ENCODE peak calls at places on chromosomes 2 and 18, in four cellular contexts. R is aorta, Q is neural progenitor cell, O is ovary. H is an unnamed sample. For H3K4me1 and H3K9me3, the result is how much of the 10 kb centered on the place peaks cover.

GRCh38 chr2:74099835-74100234 is 47.9 kb downstream of the BOLA3 start:
- DNase-seq in R (no peak), Q (no peak), O (no peak), H (no peak)

GRCh38 chr2:157476915-157477709 is 33.2 kb upstream of the CYTIP start:
- DNase-seq in R (no peak), Q (no peak), O (no peak), H (no peak)

GRCh38 chr2:216195565-216195978 is 86.4 kb downstream of the XRCC5 start:
- DNase-seq in R (no peak), Q (no peak), O (no peak), H (no peak)

GRCh38 chr2:1681017-1681318 is 63.3 kb downstream of the PXDN start:
- DNase-seq in R (no peak), Q (no peak), O (no peak), H (no peak)

GRCh38 chr2:96499061-96499960 is 5.8 kb downstream of the NEURL3 start:
- DNase-seq in R (no peak), Q (no peak), O (no peak), H (no peak)

GRCh38 chr18:43192408-43192807 is 76.9 kb upstream of the RIT2 start:
- DNase-seq in R (no peak), Q (no peak), O (no peak), H (no peak)

GRCh38 chr18:9612215-9612830 is 2.0 kb downstream of the PPP4R1 start:
- DNase-seq in R (no peak), Q (peak), O (no peak), H (peak)

GRCh38 chr2:115162454-115163293 is 720.2 kb downstream of the DPP10 start:
- DNase-seq in R (no peak), Q (peak), O (no peak), H (peak)

GRCh38 chr2:15705839-15706386 is 114.2 kb downstream of the DDX1 start:
- DNase-seq in R (no peak), Q (no peak), O (no peak), H (no peak)

GRCh38 chr2:174341995-174342571 is 7.3 kb downstream of the SP9 start:
- DNase-seq in R (peak), Q (peak), O (no peak), H (no peak)
- H3K4me1 ChIP-seq in R (under half), Q (under half), O (under half), H (under half)

GRCh38 chr18:35417223-35417622 is 40.1 kb upstream of the ZNF396 start:
- DNase-seq in R (no peak), Q (no peak), O (no peak), H (no peak)

GRCh38 chr18:35418610-35419009 is 41.5 kb upstream of the ZNF396 start:
- DNase-seq in R (no peak), Q (no peak), O (no peak), H (no peak)

GRCh38 chr18:35410561-35410960 is 33.4 kb upstream of the ZNF396 start:
- DNase-seq in R (no peak), Q (no peak), O (no peak), H (no peak)

GRCh38 chr18:35413163-35413511 is 36.0 kb upstream of the ZNF396 start:
- DNase-seq in R (no peak), Q (no peak), O (no peak), H (no peak)

DNA sequence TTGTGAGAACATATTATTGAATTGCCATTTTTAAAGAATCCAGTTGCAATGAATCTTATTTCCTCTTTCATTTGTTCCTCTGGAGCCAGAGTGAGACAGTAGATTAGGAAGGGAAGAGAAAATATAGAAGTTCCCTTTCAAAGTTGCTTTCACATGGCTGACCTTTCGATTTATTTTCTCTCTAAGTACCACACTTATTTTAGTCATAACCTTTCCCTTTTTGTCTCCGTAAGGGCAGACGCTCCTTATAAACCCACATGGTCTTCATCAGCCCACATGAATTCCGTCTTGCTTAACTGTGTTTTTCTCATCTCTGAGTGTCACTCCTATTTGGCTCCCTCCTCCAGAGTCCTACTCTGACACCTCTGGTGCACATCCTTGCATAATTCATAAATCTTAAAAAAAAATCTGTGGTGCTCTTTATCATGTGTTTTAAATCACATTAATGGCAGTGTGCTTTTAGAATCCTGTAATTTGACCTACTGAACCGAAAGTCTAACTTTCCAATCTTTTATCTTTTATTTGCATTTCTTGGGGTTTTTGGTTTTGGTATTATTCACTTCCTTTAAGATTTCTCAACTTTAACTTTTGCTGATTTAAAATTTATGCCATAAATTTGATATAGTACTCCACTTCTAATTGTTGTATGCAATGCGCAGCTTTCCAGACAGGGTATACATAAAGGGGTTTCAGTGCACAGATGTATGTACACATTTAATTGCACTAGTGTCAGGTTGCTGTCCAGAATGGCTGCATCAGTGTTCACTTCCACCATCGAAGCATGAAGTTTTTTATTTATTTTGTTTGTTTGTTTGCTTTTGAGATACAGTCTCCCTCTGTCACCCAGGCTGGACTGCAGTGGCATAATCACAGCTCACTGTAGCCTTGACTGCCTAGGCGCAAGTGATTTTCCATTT is 38.6 kb upstream of the ZNF396 start:
- DNase-seq in R (no peak), Q (no peak), O (no peak), H (no peak)
- H3K4me3 ChIP-seq in R (no peak), Q (no peak), O (no peak), H (no peak)

DNA sequence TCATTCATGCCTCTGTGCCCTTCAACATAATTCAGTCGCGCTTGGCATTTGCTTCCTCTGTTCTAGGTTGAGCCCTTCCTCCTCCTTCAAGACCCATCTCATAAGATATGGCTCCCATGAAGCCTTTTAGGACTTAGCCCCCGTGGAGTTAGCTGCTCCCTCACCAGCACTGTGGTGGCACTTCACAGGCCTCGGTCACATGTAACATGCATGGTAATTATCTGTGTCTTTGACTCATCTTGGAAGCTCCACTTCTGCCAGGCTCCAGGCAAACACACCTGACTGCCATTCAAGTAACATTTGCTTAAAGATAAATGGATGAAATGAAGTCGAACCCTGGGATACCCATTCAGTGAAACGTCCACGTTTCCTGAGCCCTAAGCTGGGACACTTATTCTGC is 484.7 kb downstream of the EIPR1 start:
- DNase-seq in R (no peak), Q (no peak), O (no peak), H (no peak)
- H3K9me3 ChIP-seq in R (under half), Q (under half), O (under half), H (under half)

DNA sequence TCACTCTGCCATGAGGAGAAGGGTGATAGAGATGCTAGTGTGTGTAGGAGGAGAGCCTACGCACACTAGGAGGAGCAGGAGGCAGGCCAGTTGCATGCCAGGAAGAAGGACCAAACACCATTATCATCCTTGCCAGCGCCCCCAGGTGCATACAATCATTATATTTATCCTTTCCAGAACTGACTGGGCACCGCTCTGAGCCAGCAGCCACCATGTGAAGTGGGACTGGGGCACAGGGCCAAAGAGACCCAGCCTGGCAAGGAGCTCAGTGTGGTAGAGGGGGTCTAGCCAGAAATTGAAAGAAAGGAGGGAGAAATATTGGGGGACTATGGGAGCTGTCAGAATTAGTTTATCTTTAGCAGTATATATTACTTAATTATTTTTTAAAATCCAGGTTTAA is 8.3 kb upstream of the GPR148 start:
- DNase-seq in R (no peak), Q (no peak), O (no peak), H (no peak)
- H3K4me1 ChIP-seq in R (under half), Q (under half), O (under half), H (under half)

GRCh38 chr2:217858519-217859466 is 144.0 kb downstream of the TNS1 start:
- DNase-seq in R (peak), Q (peak), O (peak), H (no peak)
- H3K4me3 ChIP-seq in R (no peak), Q (no peak), O (peak), H (no peak)

GRCh38 chr18:67035026-67035425 is 431.1 kb upstream of the CDH19 start:
- DNase-seq in R (no peak), Q (no peak), O (no peak), H (no peak)
- H3K9me3 ChIP-seq in R (under half), Q (under half), O (under half), H (under half)

GRCh38 chr2:46345775-46346174 is 48.6 kb downstream of the EPAS1 start:
- DNase-seq in R (no peak), Q (no peak), O (no peak), H (no peak)
- H3K4me1 ChIP-seq in R (under half), Q (under half), O (under half), H (under half)

DNA sequence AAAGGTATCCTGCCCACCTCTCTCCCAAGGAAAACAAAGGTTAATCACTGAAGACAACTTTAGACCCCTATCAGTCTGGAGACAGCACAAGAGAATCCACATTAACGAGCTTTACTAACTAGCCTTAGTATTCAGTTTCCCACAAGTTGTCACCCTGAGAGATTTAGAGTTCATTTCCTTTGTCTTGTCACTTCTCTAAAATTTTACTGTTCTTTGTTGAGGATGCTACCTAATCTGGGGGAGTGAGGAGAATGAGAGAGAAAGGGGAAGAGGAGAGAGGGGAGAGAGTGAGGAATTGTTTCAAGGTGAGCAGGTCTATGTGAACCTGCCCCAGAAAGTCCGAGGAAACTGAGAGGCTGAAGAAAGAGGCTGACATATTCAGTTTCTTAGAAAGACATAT is 28.4 kb downstream of the C2orf76 start:
- DNase-seq in R (no peak), Q (no peak), O (no peak), H (no peak)
- H3K4me3 ChIP-seq in R (no peak), Q (no peak), O (no peak), H (no peak)

GRCh38 chr2:60764736-60765534 is 8.9 kb downstream of the PAPOLG start:
- DNase-seq in R (no peak), Q (no peak), O (no peak), H (no peak)

GRCh38 chr2:60771508-60771907 is 15.4 kb downstream of the PAPOLG start:
- DNase-seq in R (no peak), Q (no peak), O (no peak), H (no peak)

DNA sequence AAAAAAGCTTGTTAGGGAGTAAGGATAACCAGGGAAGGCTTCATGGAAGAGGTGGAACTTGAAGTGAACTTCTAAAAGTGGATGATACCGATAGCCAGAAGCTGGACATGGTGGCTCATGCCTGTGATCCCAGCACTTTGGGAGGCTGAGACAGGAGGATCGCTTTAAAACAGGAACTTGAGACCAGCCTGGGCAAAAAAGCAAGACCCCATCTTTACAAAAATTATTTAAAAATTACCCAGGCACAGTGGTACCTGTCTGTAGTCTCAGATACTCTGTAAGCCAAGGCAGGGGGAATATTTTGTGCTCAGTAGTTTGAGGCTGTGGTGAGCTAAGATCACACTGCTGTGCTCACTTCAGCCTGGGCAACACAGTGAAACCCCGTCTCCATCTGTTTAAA is 10.2 kb downstream of the PAPOLG start:
- DNase-seq in R (no peak), Q (no peak), O (no peak), H (no peak)
- H3K9me3 ChIP-seq in R (under half), Q (under half), O (under half), H (under half)